ENCODE peak calls at places on chromosomes 4 and X, in nine cellular contexts. N is suprapubic skin, P is upper lobe of left lung, B is ovary, R is transverse colon, H is sigmoid colon, W is esophagus muscularis mucosa, G is H1, D is tibial nerve. V is an unnamed sample.

GRCh38 chrX:50812995-50813842 is 775 bp downstream of the SHROOM4 start:
- DNase-seq in N (peak), P (peak), B (peak), R (peak), H (peak), W (no peak), G (peak), D (no peak), V (peak)

GRCh38 chr4:181971973-181972372 is 271.2 kb upstream of the TENM3 start:
- DNase-seq in N (no peak), P (no peak), B (no peak), R (no peak), H (no peak), W (no peak), G (no peak), D (no peak), V (no peak)

GRCh38 chr4:57424231-57424897 is 314.2 kb upstream of the IGFBP7 start:
- DNase-seq in N (no peak), P (no peak), B (no peak), R (no peak), H (no peak), W (no peak), G (no peak), D (peak), V (no peak)

GRCh38 chr4:17313194-17313593 is 198.7 kb downstream of the QDPR start:
- DNase-seq in N (no peak), P (no peak), B (no peak), R (no peak), H (no peak), W (no peak), G (no peak), D (no peak), V (no peak)

GRCh38 chr4:48949086-48949485 is 37.0 kb upstream of the CWH43 start:
- DNase-seq in N (no peak), P (no peak), B (no peak), R (no peak), H (no peak), W (no peak), G (no peak), D (no peak), V (no peak)

GRCh38 chrX:64580035-64580434 is 184.8 kb upstream of the MTMR8 start:
- DNase-seq in N (no peak), P (no peak), B (no peak), R (no peak), H (no peak), W (no peak), G (peak), D (no peak), V (no peak)

GRCh38 chr4:6657242-6658203 is 17.0 kb downstream of the MRFAP1 start:
- DNase-seq in N (no peak), P (no peak), B (no peak), R (no peak), H (no peak), W (no peak), G (no peak), D (no peak), V (no peak)

GRCh38 chr4:36676139-36677050 is 395.0 kb downstream of the DTHD1 start:
- DNase-seq in N (no peak), P (no peak), B (no peak), R (no peak), H (no peak), W (no peak), G (no peak), D (no peak), V (no peak)

GRCh38 chr4:40486534-40486933 is 143.1 kb downstream of the RBM47 start:
- DNase-seq in N (no peak), P (no peak), B (no peak), R (no peak), H (no peak), W (peak), G (no peak), D (no peak), V (no peak)

GRCh38 chrX:100316987-100317386 is 93.1 kb downstream of the PCDH19 start:
- DNase-seq in N (no peak), P (no peak), B (no peak), R (no peak), H (no peak), W (no peak), G (no peak), D (no peak), V (no peak)
- TF ChIP-seq EP300 in N (no peak), P (no peak), B (no peak), R (no peak), H (no peak), W (no peak), G (no peak), D (no peak), V (no peak)

GRCh38 chrX:47556045-47556623 is 4.9 kb upstream of the ARAF start:
- DNase-seq in N (peak), P (peak), B (peak), R (peak), H (peak), W (peak), G (peak), D (peak), V (peak)
- TF ChIP-seq POLR2A in N (peak), P (peak), B (peak), R (peak), H (peak), W (peak), G (peak), D (peak), V (peak)

DNA sequence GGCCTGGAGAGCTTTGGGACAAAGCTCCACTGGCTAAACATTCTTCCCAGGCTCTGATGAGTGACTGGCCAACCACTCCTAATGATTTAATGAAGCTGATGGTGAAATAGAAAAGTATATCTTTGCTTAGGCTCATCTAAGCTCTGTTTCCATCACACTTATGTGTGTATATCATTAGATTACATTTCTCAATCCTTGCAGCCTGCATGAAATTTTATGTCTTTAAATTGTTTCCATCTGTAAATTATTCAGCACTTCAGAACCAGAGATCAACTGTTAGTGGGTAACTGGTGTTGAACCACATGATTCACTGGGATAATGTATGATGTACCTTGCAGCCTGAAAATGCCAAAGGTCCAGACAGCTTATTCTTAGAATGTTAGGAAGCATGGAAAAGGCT is 181.0 kb downstream of the MAGEB17 start:
- DNase-seq in N (no peak), P (no peak), B (no peak), R (no peak), H (no peak), W (no peak), G (no peak), D (no peak), V (no peak)
- TF ChIP-seq EP300 in N (no peak), P (no peak), B (no peak), R (no peak), H (no peak), W (no peak), G (no peak), D (no peak), V (no peak)

GRCh38 chr4:1201851-1202525 is 29.6 kb upstream of the SPON2 start:
- DNase-seq in N (peak), P (no peak), B (peak), R (peak), H (peak), W (peak), G (no peak), D (peak), V (peak)
- TF ChIP-seq POLR2A in N (no peak), P (peak), B (no peak), R (peak), H (no peak), W (no peak), G (no peak), D (no peak), V (no peak)

DNA sequence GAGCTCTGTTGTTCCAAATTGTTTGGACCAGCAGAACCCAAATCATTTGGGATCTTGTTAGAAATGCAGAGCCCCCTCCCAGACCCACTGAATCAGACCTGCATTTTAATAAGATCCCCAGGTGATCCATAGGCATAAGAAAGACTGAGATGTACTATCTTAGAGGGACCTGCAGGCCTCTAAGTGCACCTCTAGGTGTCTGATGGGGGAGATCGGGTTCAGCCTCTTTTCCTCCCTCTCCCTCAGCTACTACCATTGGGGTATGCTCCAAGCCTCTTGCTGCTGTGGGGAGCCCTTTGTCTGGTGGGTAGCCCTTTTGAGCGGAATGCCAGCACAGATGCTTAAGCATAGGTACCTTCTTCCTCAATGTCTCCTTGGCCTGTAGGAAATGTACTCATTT is 63.8 kb upstream of the RPS6KA3 start:
- DNase-seq in N (no peak), P (no peak), B (no peak), R (no peak), H (no peak), W (no peak), G (no peak), D (no peak), V (no peak)
- TF ChIP-seq EP300 in N (no peak), P (no peak), B (no peak), R (no peak), H (no peak), W (no peak), G (no peak), D (no peak), V (no peak)